ENCODE peak calls at places on chromosomes 6 and 20, in five cellular contexts. Q is NT2/D1, R is heart left ventricle, X is tibial artery, H is kidney epithelial cell. W is an unnamed sample.

GRCh38 chr6:33878541-33878940 is 74.7 kb upstream of the MLN start:
- DNase-seq in X (no peak), Q (no peak), H (no peak), R (no peak), W (no peak)

GRCh38 chr6:52027699-52028098 is 59.7 kb downstream of the PKHD1 start:
- DNase-seq in H (no peak), Q (no peak), X (no peak), R (no peak), W (no peak)

GRCh38 chr20:48875914-48876240 is 45.6 kb upstream of the ARFGEF2 start:
- DNase-seq in Q (no peak), X (peak), R (no peak), H (no peak), W (no peak)

GRCh38 chr6:107495196-107495643 is 5.3 kb downstream of the SOBP start:
- DNase-seq in H (no peak), R (no peak), X (no peak), Q (no peak), W (peak)

GRCh38 chr6:79040083-79040482 is 38.0 kb downstream of the PHIP start:
- DNase-seq in Q (no peak), R (no peak), H (no peak), X (no peak), W (peak)

GRCh38 chr6:122610690-122611455 is 668 bp downstream of the PKIB start:
- DNase-seq in R (peak), X (peak), Q (no peak), H (no peak), W (no peak)

GRCh38 chr20:36833275-36834020 is 42.5 kb upstream of the TLDC2 start:
- DNase-seq in Q (no peak), R (peak), X (no peak), H (no peak), W (peak)

GRCh38 chr20:58596244-58597010 is 54.7 kb upstream of the STX16 start:
- DNase-seq in Q (no peak), X (no peak), H (no peak), R (no peak), W (no peak)

GRCh38 chr20:8940311-8940710 is 128.6 kb upstream of the PLCB4 start:
- DNase-seq in R (no peak), H (no peak), X (peak), Q (no peak), W (no peak)

GRCh38 chr6:126147416-126147815 is 161.1 kb downstream of the TRMT11 start:
- DNase-seq in X (no peak), Q (no peak), R (no peak), H (peak), W (no peak)

GRCh38 chr6:43078651-43079050 is 2.5 kb downstream of the PTK7 start:
- DNase-seq in X (no peak), Q (no peak), H (no peak), R (no peak), W (peak)

GRCh38 chr6:136930528-136930927 is 8.4 kb downstream of the SLC35D3 start:
- DNase-seq in R (no peak), X (no peak), H (no peak), Q (no peak), W (no peak)

GRCh38 chr6:43817192-43817591 is 47.2 kb downstream of the VEGFA start:
- DNase-seq in Q (no peak), R (no peak), H (no peak), X (no peak), W (peak)

GRCh38 chr6:156182356-156182755 is 594.8 kb upstream of the ARID1B start:
- DNase-seq in H (no peak), X (no peak), R (no peak), Q (no peak), W (no peak)

GRCh38 chr6:11911535-11911934 is 100.6 kb upstream of the HIVEP1 start:
- DNase-seq in H (no peak), X (no peak), R (no peak), Q (no peak), W (peak)

GRCh38 chr20:58628491-58629212 is 22.4 kb upstream of the STX16 start:
- DNase-seq in X (no peak), R (no peak), Q (no peak), H (no peak), W (no peak)

GRCh38 chr20:1841554-1842140 is 53.6 kb upstream of the SIRPA start:
- DNase-seq in H (no peak), R (no peak), Q (no peak), X (peak), W (peak)

GRCh38 chr6:1949533-1949932 is 295.9 kb downstream of the GMDS start:
- DNase-seq in H (peak), X (no peak), R (no peak), Q (no peak), W (peak)

GRCh38 chr6:96888745-96889144 is 8.9 kb downstream of the NDUFAF4 start:
- DNase-seq in H (no peak), R (no peak), Q (no peak), X (no peak), W (no peak)

GRCh38 chr20:33062750-33063149 is 9.0 kb downstream of the BPIFB3 start:
- DNase-seq in Q (no peak), H (no peak), X (no peak), R (no peak), W (no peak)
- H3K4me3 ChIP-seq in Q (no peak), H (no peak), X (no peak), R (no peak), W (no peak)

DNA sequence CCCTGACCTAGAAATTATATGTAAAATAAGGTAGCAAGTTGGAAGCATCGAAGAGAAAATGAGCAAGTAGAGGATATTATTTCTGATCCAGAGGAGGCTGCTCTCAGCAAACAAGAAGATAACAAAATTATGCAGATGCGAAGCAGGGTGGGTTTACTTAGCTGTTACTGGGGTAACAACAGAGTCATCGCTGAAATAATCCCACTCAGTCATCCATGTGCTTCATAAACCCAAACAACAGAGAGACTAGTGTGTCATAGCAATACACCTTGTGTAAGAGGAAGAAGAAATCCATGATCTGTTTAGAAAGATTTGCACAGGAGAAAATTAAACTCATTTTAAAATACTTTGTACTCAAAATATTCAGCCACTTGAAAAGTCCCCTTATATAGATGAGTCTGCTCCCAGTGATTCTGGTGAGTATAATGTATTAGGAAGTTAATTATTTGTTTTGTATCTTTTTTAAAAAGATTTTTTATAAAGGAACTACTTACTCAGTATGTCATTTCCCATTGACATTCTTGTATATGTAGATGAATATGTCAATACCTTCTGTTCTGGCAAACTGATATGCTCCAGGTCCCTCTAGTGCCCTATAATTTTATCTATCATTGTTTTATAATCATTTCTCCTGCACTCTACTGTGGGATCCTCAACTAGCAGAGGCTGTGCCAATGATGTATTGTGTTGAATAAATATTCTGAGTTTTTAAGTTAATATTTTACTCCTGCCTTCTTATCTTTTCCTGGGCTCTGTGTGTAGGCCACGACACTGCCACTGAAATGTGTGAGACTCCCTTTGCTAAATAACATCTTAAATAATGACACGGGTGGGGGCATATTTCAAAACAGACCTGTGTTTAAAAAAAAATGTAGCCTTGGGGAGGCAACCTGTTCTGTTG is 8.6 kb upstream of the HIVEP2 start:
- DNase-seq in X (no peak), R (no peak), H (no peak), Q (no peak), W (no peak)
- H3K4me3 ChIP-seq in X (no peak), R (no peak), H (no peak), Q (no peak), W (no peak)

DNA sequence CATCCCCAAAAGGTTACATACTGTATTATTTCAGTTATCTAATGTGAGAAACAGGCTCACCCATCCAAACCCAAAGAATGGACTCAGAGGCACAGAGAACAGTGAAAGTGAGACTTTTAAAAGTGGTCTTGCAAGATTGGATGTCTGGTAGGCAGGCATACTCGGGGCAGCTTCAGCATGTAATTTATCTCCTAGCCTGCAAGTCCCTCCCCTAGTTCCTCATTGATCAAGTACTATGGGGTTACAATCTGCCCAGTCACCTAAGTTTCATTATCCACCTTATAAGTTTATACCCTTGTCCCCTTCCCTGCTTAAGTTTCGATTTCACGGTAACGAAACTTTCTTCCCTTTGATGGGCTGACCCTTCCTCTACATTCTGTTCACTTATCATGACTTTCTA is 20.8 kb upstream of the ZNF451 start:
- DNase-seq in X (no peak), R (no peak), H (no peak), Q (no peak), W (no peak)
- H3K4me3 ChIP-seq in X (no peak), R (no peak), H (no peak), Q (no peak), W (no peak)

GRCh38 chr6:27558028-27558724 is 85.3 kb upstream of the ZNF184 start:
- DNase-seq in H (no peak), X (no peak), R (no peak), Q (no peak), W (no peak)

GRCh38 chr6:27565839-27566779 is 93.2 kb upstream of the ZNF184 start:
- DNase-seq in R (no peak), H (no peak), Q (no peak), X (no peak), W (no peak)

GRCh38 chr6:27556406-27556805 is 83.5 kb upstream of the ZNF184 start:
- DNase-seq in H (no peak), Q (no peak), R (no peak), X (no peak), W (no peak)

GRCh38 chr6:27562027-27562410 is 89.1 kb upstream of the ZNF184 start:
- DNase-seq in H (no peak), Q (no peak), R (no peak), X (no peak), W (no peak)
- H3K4me3 ChIP-seq in H (no peak), Q (no peak), R (no peak), X (no peak), W (no peak)

GRCh38 chr6:133243723-133244122 is 2.6 kb downstream of the EYA4 start:
- DNase-seq in Q (no peak), R (no peak), X (no peak), H (no peak), W (no peak)
- H3K4me3 ChIP-seq in Q (no peak), R (peak), X (no peak), H (no peak), W (peak)

DNA sequence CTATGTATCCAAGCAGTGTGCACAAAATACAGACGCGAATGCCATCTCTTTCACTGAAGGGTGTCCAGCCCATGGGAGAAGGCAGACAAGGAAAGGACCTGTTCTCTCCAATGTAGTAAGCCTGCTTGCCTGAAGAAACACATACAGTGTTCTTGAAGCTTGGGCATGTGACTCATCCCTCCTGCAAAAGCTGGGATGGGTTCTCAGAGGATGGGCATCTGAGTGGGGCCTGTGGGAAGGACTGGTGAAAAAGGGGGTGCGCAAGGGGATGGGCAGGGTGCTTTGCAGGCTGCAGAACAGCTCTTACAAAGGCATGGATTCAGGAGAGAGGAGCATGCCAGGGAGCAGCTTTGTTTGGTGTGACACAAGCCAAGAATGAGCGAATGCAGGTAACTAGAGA is 128.1 kb downstream of the FYN start:
- DNase-seq in X (no peak), R (no peak), H (no peak), Q (no peak), W (peak)
- H3K4me3 ChIP-seq in X (no peak), R (no peak), H (no peak), Q (no peak), W (no peak)

DNA sequence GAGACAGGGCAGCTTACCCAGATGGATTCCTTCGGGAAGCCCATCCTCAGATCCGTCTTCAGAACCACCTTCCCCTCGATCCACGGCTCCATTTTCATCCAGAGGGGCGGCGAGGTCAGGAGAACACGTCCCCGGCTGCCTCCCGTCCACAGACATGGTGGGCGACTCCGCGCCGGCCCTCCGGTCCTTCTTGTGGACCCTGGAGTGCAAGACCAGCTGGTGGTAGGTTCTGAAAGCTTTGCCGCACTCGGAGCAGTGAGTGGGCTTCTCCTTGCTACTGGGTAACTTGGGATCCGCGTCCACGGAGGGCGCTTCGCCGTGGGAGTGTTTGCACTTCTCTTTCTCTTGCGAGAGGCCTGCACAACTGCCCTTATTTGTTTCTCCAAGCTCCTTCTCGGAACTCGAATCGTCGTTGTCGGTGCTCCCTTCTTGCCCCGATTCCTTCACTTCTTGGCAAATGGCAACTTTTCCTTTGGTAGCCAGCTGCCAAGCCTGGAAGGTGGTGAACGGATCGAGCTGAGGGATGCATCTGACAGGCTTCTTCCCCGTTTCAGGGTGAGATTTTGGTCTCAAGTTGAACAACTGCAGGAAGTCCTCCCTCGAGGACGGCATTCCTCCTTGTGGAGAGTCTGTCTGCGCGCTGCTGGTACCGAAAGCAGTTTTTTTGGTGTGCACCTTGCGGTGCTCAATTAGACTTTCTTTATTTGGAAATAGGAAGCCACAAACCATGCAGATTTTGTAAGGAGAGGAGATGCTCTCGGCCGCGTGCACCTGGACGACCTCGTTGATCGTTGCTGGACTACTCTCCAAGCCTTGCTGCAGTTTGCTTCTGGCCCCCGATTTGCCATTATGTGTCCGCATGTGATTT is 12.0 kb downstream of the ZNF217 start:
- DNase-seq in Q (no peak), R (no peak), H (no peak), X (peak), W (no peak)
- H3K4me3 ChIP-seq in Q (no peak), R (peak), H (no peak), X (no peak), W (no peak)

W was measured in IMR-90.